ENCODE peak calls at places on chromosomes 6 and 20, in nine cellular contexts. K, S, T, A, B, D, Z, I and R are unnamed samples. For H3K36me3 and H3K27me3, the result is how much of the 10 kb centered on the place peaks cover.

GRCh38 chr20:47489448-47489872 is 12.2 kb upstream of the NCOA3 start:
- DNase-seq in K (no peak), S (no peak), T (no peak), A (no peak), B (no peak), D (peak), Z (no peak), I (no peak), R (no peak)

GRCh38 chr20:22373164-22373895 is 211.0 kb downstream of the FOXA2 start:
- DNase-seq in K (no peak), S (no peak), T (no peak), A (no peak), B (no peak), D (no peak), Z (no peak), I (no peak), R (no peak)

GRCh38 chr6:73028893-73029450 is 196.3 kb downstream of the KHDC1L start:
- DNase-seq in K (no peak), S (no peak), T (no peak), A (no peak), B (no peak), D (no peak), Z (no peak), I (no peak), R (no peak)

GRCh38 chr20:63276956-63277355 is 4.3 kb downstream of the ARFGAP1 start:
- DNase-seq in K (no peak), S (no peak), T (no peak), A (no peak), B (no peak), D (no peak), Z (no peak), I (no peak), R (no peak)

GRCh38 chr6:17311595-17312311 is 30.6 kb downstream of the RBM24 start:
- DNase-seq in K (peak), S (peak), T (no peak), A (peak), B (no peak), D (peak), Z (no peak), I (peak), R (no peak)

GRCh38 chr20:17621229-17621968 is 51.5 kb downstream of the DSTN start:
- DNase-seq in K (no peak), S (peak), T (no peak), A (no peak), B (no peak), D (peak), Z (peak), I (no peak), R (peak)

GRCh38 chr6:42251911-42252637 is 34.4 kb upstream of the MRPS10 start:
- DNase-seq in K (no peak), S (peak), T (no peak), A (no peak), B (no peak), D (peak), Z (peak), I (peak), R (no peak)

GRCh38 chr20:38725959-38726848 is 1.9 kb downstream of the SLC32A1 start:
- DNase-seq in K (no peak), S (no peak), T (peak), A (peak), B (peak), D (peak), Z (peak), I (peak), R (peak)

GRCh38 chr6:1348675-1349074 is 36.8 kb downstream of the FOXQ1 start:
- DNase-seq in K (no peak), S (peak), T (peak), A (peak), B (peak), D (no peak), Z (no peak), I (peak), R (no peak)

GRCh38 chr20:57593134-57593886 is 26.9 kb downstream of the ZBP1 start:
- DNase-seq in K (no peak), S (no peak), T (no peak), A (peak), B (no peak), D (no peak), Z (no peak), I (no peak), R (peak)

GRCh38 chr20:58634818-58635665 is 16.0 kb upstream of the STX16 start:
- DNase-seq in K (no peak), S (no peak), T (no peak), A (no peak), B (no peak), D (no peak), Z (no peak), I (no peak), R (no peak)

GRCh38 chr6:144578385-144579350 is 293.5 kb downstream of the UTRN start:
- DNase-seq in K (no peak), S (no peak), T (no peak), A (no peak), B (no peak), D (no peak), Z (no peak), I (peak), R (no peak)

GRCh38 chr20:10553326-10553984 is 118.3 kb downstream of the SLX4IP start:
- DNase-seq in K (no peak), S (peak), T (peak), A (peak), B (peak), D (peak), Z (peak), I (peak), R (peak)

GRCh38 chr6:84258268-84258667 is 30.8 kb upstream of the CEP162 start:
- DNase-seq in K (no peak), S (no peak), T (peak), A (no peak), B (no peak), D (no peak), Z (no peak), I (peak), R (no peak)

GRCh38 chr6:24500683-24501082 is 5.9 kb downstream of the ALDH5A1 start:
- DNase-seq in K (no peak), S (no peak), T (no peak), A (no peak), B (no peak), D (no peak), Z (no peak), I (no peak), R (no peak)

GRCh38 chr20:52945862-52946522 is 26.2 kb upstream of the TSHZ2 start:
- DNase-seq in K (no peak), S (no peak), T (no peak), A (no peak), B (no peak), D (no peak), Z (no peak), I (no peak), R (no peak)

GRCh38 chr6:36984581-36985383 is 1.2 kb downstream of the MTCH1 start:
- DNase-seq in K (no peak), S (no peak), T (peak), A (peak), B (peak), D (peak), Z (no peak), I (peak), R (peak)

GRCh38 chr20:62876826-62877728 is 15.5 kb upstream of the TCFL5 start:
- DNase-seq in K (no peak), S (peak), T (no peak), A (no peak), B (no peak), D (peak), Z (no peak), I (peak), R (peak)

GRCh38 chr20:38935285-38935684 is 9.1 kb downstream of the FAM83D start:
- DNase-seq in K (peak), S (no peak), T (peak), A (no peak), B (no peak), D (no peak), Z (no peak), I (peak), R (no peak)

GRCh38 chr6:157541618-157542404 is 160.8 kb downstream of the ZDHHC14 start:
- DNase-seq in K (no peak), S (no peak), T (no peak), A (no peak), B (no peak), D (no peak), Z (no peak), I (no peak), R (no peak)

GRCh38 chr6:13715444-13715883 is 3.8 kb upstream of the RANBP9 start:
- DNase-seq in K (no peak), S (no peak), T (no peak), A (no peak), B (no peak), D (no peak), Z (no peak), I (peak), R (no peak)

GRCh38 chr6:4297348-4297747 is 162.0 kb upstream of the ECI2 start:
- DNase-seq in K (no peak), S (no peak), T (no peak), A (no peak), B (no peak), D (no peak), Z (no peak), I (no peak), R (no peak)

GRCh38 chr6:33279971-33280511 is 3.1 kb downstream of the B3GALT4 start:
- DNase-seq in K (no peak), S (no peak), T (peak), A (peak), B (no peak), D (peak), Z (no peak), I (peak), R (peak)

GRCh38 chr6:109794201-109794926 is 103.3 kb downstream of the FIG4 start:
- DNase-seq in K (peak), S (no peak), T (no peak), A (no peak), B (no peak), D (no peak), Z (no peak), I (peak), R (no peak)

GRCh38 chr20:51511861-51512619 is 30.5 kb downstream of the NFATC2 start:
- DNase-seq in K (no peak), S (no peak), T (no peak), A (no peak), B (no peak), D (no peak), Z (no peak), I (no peak), R (no peak)
- H3K36me3 ChIP-seq in K (under half), S (under half), T (under half), A (under half), B (under half), D (under half), Z (under half), I (under half), R (under half)

GRCh38 chr6:43681303-43681702 is 6.3 kb downstream of the MRPS18A start:
- DNase-seq in K (no peak), S (no peak), T (no peak), A (no peak), B (no peak), D (no peak), Z (no peak), I (no peak), R (no peak)

GRCh38 chr6:43683708-43684455 is 3.7 kb downstream of the MRPS18A start:
- DNase-seq in K (no peak), S (no peak), T (no peak), A (no peak), B (no peak), D (no peak), Z (no peak), I (no peak), R (no peak)

GRCh38 chr6:43679057-43679456 is 8.5 kb downstream of the MRPS18A start:
- DNase-seq in K (no peak), S (no peak), T (no peak), A (no peak), B (no peak), D (no peak), Z (no peak), I (no peak), R (no peak)

GRCh38 chr6:43680583-43681120 is 6.9 kb downstream of the MRPS18A start:
- DNase-seq in K (no peak), S (no peak), T (no peak), A (no peak), B (no peak), D (no peak), Z (no peak), I (no peak), R (no peak)

DNA sequence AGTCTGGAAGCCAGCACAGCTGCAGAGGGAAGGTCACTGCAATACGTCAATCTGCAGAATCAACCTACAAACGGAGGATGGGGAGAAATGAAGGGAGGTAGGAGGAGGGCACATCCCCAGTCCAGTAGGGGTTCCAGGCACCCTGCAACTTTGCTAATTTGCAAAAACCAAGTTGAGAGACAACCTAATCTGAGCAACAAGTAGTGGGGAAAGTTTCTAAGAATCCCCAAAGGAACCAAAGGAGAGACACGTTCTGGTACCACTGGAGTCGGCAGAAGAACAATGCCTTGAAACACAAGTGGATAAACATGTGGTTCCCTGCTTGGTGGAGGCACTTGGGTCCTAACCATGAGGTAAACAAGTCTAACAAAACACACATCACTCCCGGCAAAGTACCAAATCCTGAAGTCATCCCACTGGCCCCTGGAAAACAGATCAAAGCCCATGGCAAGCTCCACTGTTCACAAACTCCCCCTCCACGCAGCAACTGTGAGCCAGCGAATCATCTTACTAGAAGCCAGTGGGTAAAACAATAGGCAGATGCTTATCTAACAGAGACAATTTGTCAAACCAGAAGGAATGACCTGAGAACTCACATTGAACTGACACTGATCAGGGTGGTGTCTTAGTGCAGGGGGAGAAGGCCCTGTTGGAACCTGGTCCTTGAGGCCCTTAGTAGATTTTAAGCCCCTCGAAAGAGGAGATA is 4.7 kb downstream of the MRPS18A start:
- DNase-seq in K (no peak), S (no peak), T (no peak), A (no peak), B (no peak), D (no peak), Z (no peak), I (no peak), R (no peak)
- H3K4me3 ChIP-seq in K (no peak), S (no peak), T (no peak), A (no peak), B (no peak), D (no peak), Z (no peak), I (no peak), R (no peak)

GRCh38 chr20:726160-726559 is 42.1 kb downstream of the SLC52A3 start:
- DNase-seq in K (no peak), S (no peak), T (no peak), A (no peak), B (no peak), D (no peak), Z (no peak), I (no peak), R (peak)
- H3K27me3 ChIP-seq in K (under half), S (half or more), T (half or more), A (half or more), B (under half), D (under half), Z (half or more), I (under half), R (under half)

GRCh38 chr20:31522756-31523155 is 8.5 kb downstream of the HM13 start:
- DNase-seq in K (no peak), S (no peak), T (no peak), A (no peak), B (no peak), D (no peak), Z (no peak), I (no peak), R (no peak)
- H3K36me3 ChIP-seq in K (under half), S (under half), T (under half), A (under half), B (under half), D (under half), Z (under half), I (under half), R (under half)

DNA sequence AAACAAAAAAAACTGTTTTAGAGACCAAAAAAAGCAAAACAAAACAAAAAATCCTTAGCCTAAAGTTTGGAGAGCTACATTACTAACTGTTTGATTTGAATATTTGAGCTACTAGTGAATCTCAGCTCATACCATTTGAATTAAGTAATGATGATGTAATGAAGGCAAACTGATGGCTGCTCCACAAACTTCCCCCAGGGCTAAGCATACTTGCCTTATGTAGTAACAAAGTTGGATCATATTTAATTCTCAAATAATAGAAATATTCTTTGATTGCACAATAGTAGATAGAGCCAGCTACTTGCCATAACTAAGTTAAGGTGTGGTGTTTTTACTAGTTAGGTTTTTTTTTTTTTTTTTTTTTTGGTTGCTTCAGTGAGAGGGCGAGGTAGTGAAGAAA is 2.8 kb downstream of the RAB32 start:
- DNase-seq in K (peak), S (no peak), T (peak), A (no peak), B (no peak), D (peak), Z (no peak), I (peak), R (no peak)
- H3K4me3 ChIP-seq in K (no peak), S (peak), T (no peak), A (no peak), B (no peak), D (no peak), Z (no peak), I (no peak), R (no peak)

GRCh38 chr6:22147469-22147815 is 149.4 kb downstream of the PRL start:
- DNase-seq in K (no peak), S (no peak), T (peak), A (no peak), B (no peak), D (no peak), Z (no peak), I (no peak), R (no peak)

GRCh38 chr6:22149081-22149480 is 147.8 kb downstream of the PRL start:
- DNase-seq in K (no peak), S (no peak), T (peak), A (no peak), B (no peak), D (no peak), Z (no peak), I (no peak), R (no peak)

GRCh38 chr6:22147983-22148797 is 148.6 kb downstream of the PRL start:
- DNase-seq in K (no peak), S (no peak), T (peak), A (peak), B (no peak), D (peak), Z (no peak), I (peak), R (peak)

GRCh38 chr6:22151892-22152291 is 144.9 kb downstream of the PRL start:
- DNase-seq in K (no peak), S (no peak), T (no peak), A (no peak), B (no peak), D (no peak), Z (no peak), I (no peak), R (no peak)

DNA sequence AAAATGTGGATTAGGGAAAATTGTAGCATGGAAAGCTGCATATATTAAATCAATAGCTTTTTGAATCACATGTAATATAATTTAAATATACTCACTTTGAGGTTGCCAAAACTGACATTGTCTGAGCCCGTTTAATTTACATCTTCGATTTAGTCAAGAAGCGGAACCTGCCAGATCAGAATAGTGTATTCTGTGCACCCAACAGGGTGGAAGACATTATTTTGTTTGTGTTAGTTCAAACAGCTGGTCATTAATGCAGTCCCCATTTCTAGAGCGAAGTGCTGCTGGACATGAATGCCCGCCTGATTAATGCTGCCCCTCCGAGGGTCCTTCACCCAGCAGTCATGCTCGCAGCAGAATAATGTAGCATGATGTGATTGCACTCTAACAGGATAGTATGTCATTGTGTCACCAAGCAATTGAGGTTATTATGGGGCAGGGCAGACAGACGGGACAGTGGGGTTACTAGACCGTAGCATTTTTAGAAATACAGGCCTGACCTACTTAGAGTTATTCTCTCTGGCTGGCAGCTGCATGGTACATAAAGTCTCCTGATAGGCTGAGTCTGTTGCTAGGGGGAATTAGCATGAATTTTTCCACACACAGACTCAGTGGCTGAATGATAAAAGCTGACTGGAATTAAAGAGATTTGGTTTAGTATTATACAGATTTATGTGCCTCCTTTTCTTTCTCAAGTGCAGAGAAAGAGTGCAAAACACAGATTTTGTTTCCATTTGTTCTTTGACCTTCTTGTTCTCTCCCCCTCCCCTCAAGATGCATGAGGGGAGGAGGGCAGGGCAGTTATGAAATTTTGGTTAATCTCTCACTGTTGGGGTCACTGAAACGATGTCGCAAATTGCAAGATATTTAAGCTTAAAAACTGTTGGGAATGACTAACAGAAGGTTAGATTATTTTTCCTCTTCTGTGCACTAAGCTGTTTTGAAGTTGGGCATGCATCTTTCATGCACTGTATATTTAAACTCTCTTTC is 147.0 kb downstream of the PRL start:
- DNase-seq in K (no peak), S (no peak), T (no peak), A (peak), B (no peak), D (no peak), Z (no peak), I (peak), R (no peak)
- H3K27me3 ChIP-seq in K (under half), S (under half), T (under half), A (under half), B (under half), D (under half), Z (under half), I (under half), R (under half)